ENCODE peak calls at places on chromosomes 2 and 18, in six cellular contexts. X is pancreas; I is PC-3; G is IMR-90; K is CD8-positive, alpha-beta T cell; S is cardiac muscle cell. H is an unnamed sample.

GRCh38 chr2:148560501-148560900 is 84.0 kb upstream of the EPC2 start:
- DNase-seq in S (peak; percentile 64), K (no peak), I (no peak), X (no peak), G (peak; percentile 6), H (no peak)

GRCh38 chr18:50388988-50389387 is 14.1 kb downstream of the SKA1 start:
- DNase-seq in I (no peak), X (no peak), S (no peak), K (no peak), G (no peak), H (no peak)

GRCh38 chr18:50917021-50917420 is 38.1 kb downstream of the ME2 start:
- DNase-seq in S (no peak), X (no peak), K (no peak), I (peak; percentile 21), G (peak; percentile 15), H (no peak)

GRCh38 chr18:68219867-68220266 is 495.0 kb downstream of the TMX3 start:
- DNase-seq in G (peak; percentile 24), I (no peak), X (no peak), S (peak; percentile 48), K (no peak), H (no peak)

GRCh38 chr2:237601453-237602116 is 11.1 kb upstream of the RAB17 start:
- DNase-seq in I (no peak), K (no peak), G (no peak), X (no peak), S (peak; percentile 29), H (no peak)

GRCh38 chr2:48589170-48589767 is 28.4 kb upstream of the GTF2A1L start:
- DNase-seq in S (peak; percentile 66), K (no peak), G (peak; percentile 59), X (no peak), I (peak; percentile 62), H (peak; percentile 48)

GRCh38 chr2:47241715-47242114 is 86.6 kb upstream of the STPG4 start:
- DNase-seq in X (no peak), S (no peak), K (no peak), G (no peak), I (no peak), H (no peak)

GRCh38 chr2:102301867-102302362 is 9.4 kb upstream of the IL1RL1 start:
- DNase-seq in I (peak; percentile 46), G (peak; percentile 32), K (peak; percentile 51), X (no peak), S (peak; percentile 80), H (no peak)

GRCh38 chr2:209523778-209524362 is 100.0 kb downstream of the MAP2 start:
- DNase-seq in I (peak; percentile 45), S (no peak), G (peak; percentile 2), K (no peak), X (no peak), H (no peak)

GRCh38 chr18:25594351-25594750 is 242.4 kb upstream of the ZNF521 start:
- DNase-seq in I (peak; percentile 6), X (no peak), S (peak; percentile 1), G (peak; percentile 16), K (no peak), H (peak; percentile 51)

GRCh38 chr2:152715112-152715511 is 2.1 kb downstream of the PRPF40A start:
- DNase-seq in G (no peak), X (no peak), S (no peak), I (no peak), K (no peak), H (no peak)
- H3K4me3 ChIP-seq in G (no peak overlapping the region), X (no peak overlapping the region), S (no peak overlapping the region), I (peak overlapping the region; percentile 99), K (no peak overlapping the region), H (no peak overlapping the region)

DNA sequence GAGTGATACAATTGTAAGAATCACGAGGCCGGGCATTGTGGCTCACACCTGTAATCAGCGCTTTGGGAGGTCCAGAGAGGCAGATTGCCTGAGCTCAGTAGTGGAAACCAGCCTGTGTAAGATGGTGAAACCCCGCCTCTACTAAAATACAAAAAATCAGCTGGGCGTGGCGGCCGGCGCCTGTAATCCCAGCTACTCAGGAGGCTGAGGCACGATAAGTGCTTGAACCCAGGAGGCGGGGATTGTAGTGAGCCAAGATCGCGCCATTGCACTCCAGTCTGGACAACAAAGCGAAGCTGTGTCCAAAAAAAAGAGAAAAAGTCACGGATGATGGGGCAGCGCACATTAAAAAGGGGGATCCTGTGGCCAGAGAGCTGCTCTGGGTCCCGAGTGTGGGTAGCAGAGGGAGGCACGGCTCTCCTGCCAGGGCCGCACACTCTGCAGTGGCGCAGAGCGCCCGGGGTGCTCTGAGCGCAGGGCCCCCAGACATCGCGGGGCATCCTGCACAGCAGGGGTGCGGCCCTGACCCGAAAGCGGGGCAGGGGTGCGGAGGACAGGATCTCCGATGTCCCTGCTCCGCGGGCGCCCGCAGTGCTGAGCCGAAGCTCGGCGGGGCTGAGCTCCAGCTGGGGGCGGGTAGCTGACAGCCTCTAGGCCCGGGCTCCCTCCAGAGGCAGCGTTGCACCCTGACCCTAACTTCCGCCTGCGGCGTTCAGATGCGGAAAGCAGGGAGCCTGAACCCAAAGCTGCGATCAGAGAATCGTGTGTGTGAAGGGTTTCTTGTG is 30.4 kb upstream of the RAB6D start:
- DNase-seq in K (no peak), S (peak; percentile 47), X (no peak), I (no peak), G (no peak), H (no peak)
- TF ChIP-seq CTCF in K (no peak), S (no peak), X (no peak), I (no peak), G (no peak), H (peak; percentile 8)

GRCh38 chr2:206442854-206443734 is at the start of gene ADAM23:
- DNase-seq in K (peak; percentile 32), X (no peak), G (peak; percentile 52), I (peak; percentile 12), S (peak; percentile 38), H (peak; percentile 29)
- H3K27ac ChIP-seq in K (no peak within 1 kb of the TSS), X (no peak within 1 kb of the TSS), G (peak within 1 kb of the TSS; percentile 60), I (no peak within 1 kb of the TSS), S (no peak within 1 kb of the TSS), H (no peak within 1 kb of the TSS)

DNA sequence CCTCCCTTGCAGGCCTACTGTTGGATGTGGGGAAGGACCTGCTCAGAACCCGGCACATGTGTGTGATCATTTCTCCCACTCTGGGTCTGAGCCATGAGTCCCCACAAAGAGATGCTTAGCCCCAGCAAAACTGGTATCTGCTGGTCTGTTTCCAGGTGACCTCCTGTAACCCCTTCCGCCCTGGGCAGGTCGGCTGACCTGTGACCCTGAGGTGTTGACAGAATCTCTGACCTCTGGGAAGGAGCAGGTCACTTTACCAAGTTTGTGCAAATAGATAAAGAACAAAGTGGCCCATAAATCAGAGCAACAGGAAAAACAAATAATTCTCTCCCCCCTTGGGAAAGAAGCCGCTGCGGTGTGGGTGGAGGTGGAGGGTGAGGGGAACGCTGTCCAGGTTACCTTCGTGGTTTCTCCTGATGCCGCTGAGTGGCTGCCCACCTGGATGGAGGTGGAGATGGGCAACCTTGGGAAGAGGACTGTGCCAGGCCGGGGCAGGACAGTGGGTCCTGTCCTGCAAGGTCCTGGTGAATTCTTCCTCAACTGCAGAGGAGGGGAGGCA is 174.0 kb upstream of the MYCN start:
- DNase-seq in K (no peak), S (no peak), G (no peak), I (no peak), X (no peak), H (no peak)
- H3K4me3 ChIP-seq in K (no peak overlapping the region), S (no peak overlapping the region), G (no peak overlapping the region), I (no peak overlapping the region), X (no peak overlapping the region), H (no peak overlapping the region)

GRCh38 chr2:210663574-210663973 is 107.2 kb downstream of the CPS1 start:
- DNase-seq in S (peak; percentile 34), K (no peak), G (peak; percentile 2), I (peak; percentile 46), X (no peak), H (peak; percentile 55)
- TF ChIP-seq CTCF in S (no peak), K (no peak), G (peak; percentile 7), I (peak; percentile 63), X (peak; percentile 13), H (peak; percentile 53)